ENCODE peak calls at places on chromosomes 12 and 14, in five cellular contexts. Q, G, A, N and M are unnamed samples.
A peak's percentile ranks its signal among the peaks of the same experiment; 100 is the strongest.

GRCh38 chr14:65098586-65098985 is 3.7 kb downstream of the MAX start:
- DNase-seq in N (no peak), Q (peak; percentile 55), G (no peak), A (no peak), M (no peak)

GRCh38 chr12:20487519-20487918 is 119.2 kb downstream of the PDE3A start:
- DNase-seq in A (no peak), Q (no peak), N (no peak), G (no peak), M (no peak)

GRCh38 chr12:98990648-98991047 is 345.6 kb downstream of the APAF1 start:
- DNase-seq in N (no peak), A (no peak), G (no peak), Q (no peak), M (no peak)

GRCh38 chr12:109587921-109588320 is 14.3 kb downstream of the MVK start:
- DNase-seq in N (no peak), G (no peak), A (no peak), Q (no peak), M (no peak)

GRCh38 chr12:101697930-101698781 is 716 bp downstream of the CHPT1 start:
- DNase-seq in A (no peak), Q (peak; percentile 23), G (no peak), N (peak; percentile 54), M (no peak)

GRCh38 chr12:26689281-26689841 is 143.6 kb downstream of the ITPR2 start:
- DNase-seq in Q (no peak), A (no peak), G (no peak), N (no peak), M (no peak)

GRCh38 chr14:75570797-75571196 is 7.6 kb upstream of the FLVCR2 start:
- DNase-seq in Q (peak; percentile 31), N (no peak), A (no peak), G (no peak), M (no peak)

GRCh38 chr12:6839482-6840201 is 1.1 kb upstream of the GNB3 start:
- DNase-seq in G (no peak), N (no peak), A (no peak), Q (peak; percentile 78), M (peak; percentile 80)

GRCh38 chr14:69999246-69999645 is 120.0 kb downstream of the SMOC1 start:
- DNase-seq in N (no peak), Q (no peak), G (peak; percentile 98), A (no peak), M (no peak)

GRCh38 chr12:124621296-124621660 is 53.9 kb upstream of the NCOR2 start:
- DNase-seq in N (peak; percentile 78), G (no peak), A (no peak), Q (no peak), M (no peak)

GRCh38 chr14:100989924-100990323 is 86.4 kb upstream of the RTL1 start:
- DNase-seq in A (no peak), G (no peak), N (no peak), Q (no peak), M (no peak)

GRCh38 chr12:66453837-66454236 is 151.5 kb downstream of the HELB start:
- DNase-seq in N (no peak), Q (peak; percentile 26), A (no peak), G (no peak), M (no peak)

GRCh38 chr14:58298477-58298879 is at the start of gene ARID4A:
- DNase-seq in Q (no peak), G (no peak), A (peak; percentile 65), N (peak; percentile 88), M (no peak)

GRCh38 chr14:64294672-64295413 is 672 bp upstream of the ESR2 start:
- DNase-seq in N (peak; percentile 92), G (no peak), Q (peak; percentile 90), A (peak; percentile 81), M (peak; percentile 25)

GRCh38 chr14:61512026-61512425 is 183.3 kb upstream of the HIF1A start:
- DNase-seq in N (no peak), Q (no peak), G (no peak), A (no peak), M (no peak)

GRCh38 chr14:80678436-80678835 is 263.1 kb downstream of the CEP128 start:
- DNase-seq in A (no peak), G (no peak), Q (no peak), N (no peak), M (no peak)

GRCh38 chr12:47819902-47820630 is at the start of gene HDAC7:
- DNase-seq in A (peak; percentile 52), G (no peak), N (peak; percentile 92), Q (peak; percentile 75), M (peak; percentile 43)

GRCh38 chr14:39322807-39323206 is 89.1 kb downstream of the MIA2 start:
- DNase-seq in N (no peak), A (no peak), Q (no peak), G (peak; percentile 13), M (no peak)

GRCh38 chr12:116454950-116455447 is 104.2 kb upstream of the MAP1LC3B2 start:
- DNase-seq in A (no peak), Q (no peak), N (no peak), G (peak; percentile 88), M (no peak)

GRCh38 chr14:105502446-105503295 is 11.6 kb downstream of the TEDC1 start:
- DNase-seq in A (peak; percentile 14), N (no peak), G (no peak), Q (no peak), M (no peak)

GRCh38 chr12:32756476-32757158 is 920 bp upstream of the YARS2 start:
- DNase-seq in G (no peak), N (no peak), A (no peak), Q (no peak), M (no peak)

GRCh38 chr12:52389313-52390207 is 4.1 kb upstream of the KRT84 start:
- DNase-seq in N (no peak), G (no peak), A (no peak), Q (no peak), M (no peak)

GRCh38 chr14:86462193-86462592 is 932.2 kb downstream of the FLRT2 start:
- DNase-seq in A (no peak), G (no peak), Q (peak; percentile 1), N (no peak), M (no peak)

GRCh38 chr14:99454246-99454645 is 26.4 kb downstream of the SETD3 start:
- DNase-seq in A (no peak), N (no peak), G (no peak), Q (no peak), M (no peak)

GRCh38 chr12:11771895-11772502 is 122.5 kb downstream of the ETV6 start:
- DNase-seq in Q (peak; percentile 52), N (no peak), A (no peak), G (peak; percentile 46), M (no peak)

GRCh38 chr14:105498430-105499255 is 7.6 kb downstream of the TEDC1 start:
- DNase-seq in Q (no peak), A (no peak), N (no peak), G (no peak), M (no peak)

GRCh38 chr12:45732250-45732649 is 2.7 kb downstream of the ARID2 start:
- DNase-seq in G (no peak), N (no peak), A (no peak), Q (peak; percentile 58), M (no peak)

GRCh38 chr14:104262515-104263514 is 124.4 kb downstream of the KIF26A start:
- DNase-seq in Q (no peak), N (peak; percentile 12), A (no peak), G (no peak), M (no peak)

GRCh38 chr12:57491393-57492280 is 3.8 kb downstream of the MARS1 start:
- DNase-seq in N (no peak), A (no peak), G (no peak), Q (peak; percentile 31), M (no peak)

GRCh38 chr12:106573239-106573638 is 9.6 kb upstream of the RFX4 start:
- DNase-seq in N (no peak), G (no peak), Q (no peak), A (no peak), M (no peak)